ENCODE peak calls at places on chromosome 10, in ten cellular contexts. One of them, this sample, is unnamed.

GRCh38 chr10:85648279-85648754 is 718.3 kb downstream of the GRID1 start:
- DNase-seq in mesenchymal stem cell: peak
- DNase-seq in HEK293T: no peak
- DNase-seq in BJ: no peak
- DNase-seq in mammary epithelial cell: peak
- DNase-seq in GM06990: no peak
- DNase-seq in activated T-helper 1 cell treated with Interleukin-2 at 50 U/mL for 16 hours: no peak
- DNase-seq in B cell: no peak
- DNase-seq in EL: no peak
- DNase-seq in hippocampal formation: no peak
- DNase-seq in this sample: peak

GRCh38 chr10:100518761-100519241 is 860 bp downstream of the SEC31B start:
- DNase-seq in mesenchymal stem cell: peak
- DNase-seq in HEK293T: peak
- DNase-seq in BJ: no peak
- DNase-seq in mammary epithelial cell: peak
- DNase-seq in GM06990: no peak
- DNase-seq in activated T-helper 1 cell treated with Interleukin-2 at 50 U/mL for 16 hours: no peak
- DNase-seq in B cell: peak
- DNase-seq in EL: peak
- DNase-seq in hippocampal formation: peak
- DNase-seq in this sample: peak

GRCh38 chr10:113061054-113061430 is 111.0 kb downstream of the TCF7L2 start:
- DNase-seq in mesenchymal stem cell: no peak
- DNase-seq in HEK293T: no peak
- DNase-seq in BJ: no peak
- DNase-seq in mammary epithelial cell: no peak
- DNase-seq in GM06990: no peak
- DNase-seq in activated T-helper 1 cell treated with Interleukin-2 at 50 U/mL for 16 hours: no peak
- DNase-seq in B cell: no peak
- DNase-seq in EL: no peak
- DNase-seq in hippocampal formation: no peak
- DNase-seq in this sample: no peak

GRCh38 chr10:97724341-97724941 is 10.9 kb downstream of the MARVELD1 start:
- DNase-seq in mesenchymal stem cell: peak
- DNase-seq in HEK293T: no peak
- DNase-seq in BJ: no peak
- DNase-seq in mammary epithelial cell: peak
- DNase-seq in GM06990: no peak
- DNase-seq in activated T-helper 1 cell treated with Interleukin-2 at 50 U/mL for 16 hours: no peak
- DNase-seq in B cell: no peak
- DNase-seq in EL: peak
- DNase-seq in hippocampal formation: no peak
- DNase-seq in this sample: no peak

GRCh38 chr10:46536171-46536570 is 20.3 kb downstream of the GPRIN2 start:
- DNase-seq in mesenchymal stem cell: no peak
- DNase-seq in HEK293T: no peak
- DNase-seq in BJ: no peak
- DNase-seq in mammary epithelial cell: no peak
- DNase-seq in GM06990: no peak
- DNase-seq in activated T-helper 1 cell treated with Interleukin-2 at 50 U/mL for 16 hours: no peak
- DNase-seq in B cell: no peak
- DNase-seq in EL: no peak
- DNase-seq in hippocampal formation: no peak
- DNase-seq in this sample: no peak

GRCh38 chr10:84743483-84743882 is 415.1 kb downstream of the CCSER2 start:
- DNase-seq in mesenchymal stem cell: no peak
- DNase-seq in HEK293T: no peak
- DNase-seq in BJ: no peak
- DNase-seq in mammary epithelial cell: no peak
- DNase-seq in GM06990: no peak
- DNase-seq in activated T-helper 1 cell treated with Interleukin-2 at 50 U/mL for 16 hours: no peak
- DNase-seq in B cell: no peak
- DNase-seq in EL: no peak
- DNase-seq in hippocampal formation: no peak
- DNase-seq in this sample: no peak

GRCh38 chr10:91798736-91799579 is 732 bp downstream of the TNKS2 start:
- DNase-seq in mesenchymal stem cell: peak
- DNase-seq in HEK293T: peak
- DNase-seq in BJ: peak
- DNase-seq in mammary epithelial cell: peak
- DNase-seq in GM06990: peak
- DNase-seq in activated T-helper 1 cell treated with Interleukin-2 at 50 U/mL for 16 hours: peak
- DNase-seq in B cell: peak
- DNase-seq in EL: peak
- DNase-seq in hippocampal formation: peak
- DNase-seq in this sample: no peak

GRCh38 chr10:133095586-133095985 is 7.9 kb downstream of the ADGRA1 start:
- DNase-seq in mesenchymal stem cell: no peak
- DNase-seq in HEK293T: no peak
- DNase-seq in BJ: no peak
- DNase-seq in mammary epithelial cell: no peak
- DNase-seq in GM06990: no peak
- DNase-seq in activated T-helper 1 cell treated with Interleukin-2 at 50 U/mL for 16 hours: no peak
- DNase-seq in B cell: no peak
- DNase-seq in EL: no peak
- DNase-seq in hippocampal formation: no peak
- DNase-seq in this sample: no peak

GRCh38 chr10:127853868-127854768 is 38.6 kb downstream of the CLRN3 start:
- DNase-seq in mesenchymal stem cell: peak
- DNase-seq in HEK293T: peak
- DNase-seq in BJ: no peak
- DNase-seq in mammary epithelial cell: peak
- DNase-seq in GM06990: peak
- DNase-seq in activated T-helper 1 cell treated with Interleukin-2 at 50 U/mL for 16 hours: peak
- DNase-seq in B cell: peak
- DNase-seq in EL: peak
- DNase-seq in hippocampal formation: peak
- DNase-seq in this sample: peak

GRCh38 chr10:58998924-58999713 is 177.3 kb upstream of the PHYHIPL start:
- DNase-seq in mesenchymal stem cell: no peak
- DNase-seq in HEK293T: no peak
- DNase-seq in BJ: no peak
- DNase-seq in mammary epithelial cell: no peak
- DNase-seq in GM06990: no peak
- DNase-seq in activated T-helper 1 cell treated with Interleukin-2 at 50 U/mL for 16 hours: no peak
- DNase-seq in B cell: no peak
- DNase-seq in EL: no peak
- DNase-seq in hippocampal formation: peak
- DNase-seq in this sample: peak

This sample was measured in occipital lobe.